ENCODE peak calls at places on chromosomes 2 and 18, in six cellular contexts. O, G, A, D, B and W are unnamed samples.

GRCh38 chr18:30971338-30971956 is 71.1 kb downstream of the DSC3 start:
- DNase-seq in G (no peak), A (no peak), O (peak), D (peak), B (peak), W (no peak)

GRCh38 chr2:66334237-66335054 is 100.5 kb upstream of the MEIS1 start:
- DNase-seq in D (no peak), G (no peak), B (no peak), O (no peak), A (no peak), W (no peak)

GRCh38 chr2:38925982-38926381 is 36.3 kb downstream of the ARHGEF33 start:
- DNase-seq in D (no peak), A (no peak), G (no peak), O (peak), B (no peak), W (no peak)

GRCh38 chr2:38750011-38750792 is 959 bp downstream of the SRSF7 start:
- DNase-seq in G (no peak), B (no peak), D (peak), O (peak), A (peak), W (peak)

GRCh38 chr18:23171581-23172156 is 36.4 kb downstream of the CABLES1 start:
- DNase-seq in D (no peak), O (no peak), A (no peak), B (no peak), G (no peak), W (no peak)

GRCh38 chr2:161041356-161041755 is 118.9 kb upstream of the TANK start:
- DNase-seq in O (no peak), A (no peak), B (no peak), D (no peak), G (no peak), W (no peak)

GRCh38 chr18:58559427-58560186 is 69.3 kb downstream of the ALPK2 start:
- DNase-seq in G (no peak), A (no peak), D (no peak), O (no peak), B (no peak), W (no peak)

GRCh38 chr2:157839162-157839801 is 36.8 kb downstream of the ACVR1 start:
- DNase-seq in A (no peak), D (no peak), B (no peak), G (no peak), O (peak), W (no peak)